ENCODE peak calls at places on chromosomes 5 and 9, in eight cellular contexts. I is C1 segment of cervical spinal cord; S is progenitor cell of endocrine pancreas; R is ecto neural progenitor cell; Y is NCI-H1694 treated with DMSO at 0.1 percent for 48 hours; O is pulmonary artery endothelial cell; M is stimulated activated CD4-positive, alpha-beta T cell treated with anti-CD3 and anti-CD28 coated beads, TNF-alpha, amount 100 ng/mL, for 4 hours; Z is NCI-H345. E is an unnamed sample.

GRCh38 chr9:89482056-89482784 is 15.7 kb downstream of the SEMA4D start:
- DNase-seq in M (no peak), Z (no peak), O (no peak), Y (no peak), I (no peak), R (no peak), S (no peak), E (no peak)

GRCh38 chr9:35940474-35941467 is 17.2 kb downstream of the OR2S2 start:
- DNase-seq in Y (no peak), R (no peak), I (no peak), M (peak), O (no peak), S (no peak), Z (no peak), E (no peak)

GRCh38 chr5:154860765-154861164 is 2.3 kb downstream of the CNOT8 start:
- DNase-seq in S (no peak), O (no peak), I (no peak), M (no peak), R (no peak), Y (no peak), Z (no peak), E (no peak)

GRCh38 chr5:181261320-181262085 is 560 bp upstream of the TRIM52 start:
- DNase-seq in Z (no peak), M (peak), I (no peak), R (peak), S (peak), Y (no peak), O (no peak), E (no peak)

GRCh38 chr9:93207326-93207814 is 23.4 kb downstream of the WNK2 start:
- DNase-seq in I (peak), Z (peak), S (no peak), O (no peak), M (no peak), Y (peak), R (no peak), E (peak)

GRCh38 chr5:8184455-8185063 is 315.6 kb downstream of the MTRR start:
- DNase-seq in S (peak), I (no peak), Y (peak), Z (peak), R (peak), M (no peak), O (no peak), E (peak)

GRCh38 chr5:140324041-140324833 is 21.3 kb upstream of the PFDN1 start:
- DNase-seq in M (no peak), S (no peak), Y (no peak), I (no peak), R (no peak), Z (peak), O (no peak), E (no peak)

GRCh38 chr5:56185777-56186311 is 47.3 kb downstream of the ANKRD55 start:
- DNase-seq in Z (no peak), R (no peak), Y (no peak), M (no peak), O (no peak), S (no peak), I (no peak), E (no peak)

GRCh38 chr9:132197315-132197714 is 35.5 kb downstream of the NTNG2 start:
- DNase-seq in I (no peak), R (no peak), Z (no peak), Y (no peak), M (no peak), O (no peak), S (no peak), E (no peak)

GRCh38 chr5:120516799-120517198 is 52.7 kb downstream of the PRR16 start:
- DNase-seq in R (no peak), Y (no peak), S (no peak), Z (no peak), M (no peak), O (no peak), I (no peak), E (no peak)

GRCh38 chr5:74148321-74148720 is 492.2 kb downstream of the ENC1 start:
- DNase-seq in O (no peak), Z (no peak), R (no peak), M (no peak), S (no peak), Y (peak), I (no peak), E (no peak)

GRCh38 chr9:5557606-5558587 is 47.6 kb downstream of the PDCD1LG2 start:
- DNase-seq in O (no peak), S (no peak), Y (no peak), M (peak), Z (no peak), I (no peak), R (no peak), E (no peak)

GRCh38 chr9:112852741-112853505 is 37.8 kb downstream of the SLC46A2 start:
- DNase-seq in Z (no peak), M (no peak), I (peak), O (no peak), S (no peak), R (no peak), Y (no peak), E (peak)

GRCh38 chr9:87422999-87423398 is 74.7 kb upstream of the DAPK1 start:
- DNase-seq in I (no peak), Y (no peak), M (no peak), R (no peak), O (no peak), Z (no peak), S (no peak), E (no peak)

GRCh38 chr5:174664180-174664850 is 60.1 kb upstream of the MSX2 start:
- DNase-seq in M (no peak), Z (no peak), I (no peak), O (no peak), S (no peak), R (no peak), Y (no peak), E (no peak)

GRCh38 chr5:180769821-180770220 is 30.0 kb upstream of the OR2Y1 start:
- DNase-seq in Z (no peak), R (no peak), S (no peak), O (no peak), Y (no peak), M (no peak), I (no peak), E (no peak)

GRCh38 chr9:70195456-70195855 is 63.3 kb upstream of the SMC5 start:
- DNase-seq in Y (no peak), Z (no peak), R (no peak), I (no peak), O (no peak), M (no peak), S (no peak), E (no peak)

GRCh38 chr5:168750926-168751325 is 171.8 kb upstream of the PANK3 start:
- DNase-seq in O (no peak), Y (no peak), M (no peak), I (no peak), R (no peak), Z (no peak), S (no peak), E (no peak)

GRCh38 chr5:149002053-149002452 is 60.8 kb downstream of the SH3TC2 start:
- DNase-seq in Y (no peak), I (no peak), S (peak), R (peak), M (no peak), Z (no peak), O (peak), E (no peak)

GRCh38 chr5:108003178-108003577 is 332.4 kb upstream of the EFNA5 start:
- DNase-seq in I (no peak), O (peak), R (no peak), Z (no peak), Y (no peak), S (no peak), M (no peak), E (peak)

GRCh38 chr5:111254613-111255012 is 30.4 kb downstream of the CAMK4 start:
- DNase-seq in I (no peak), Y (no peak), Z (peak), R (no peak), S (no peak), M (peak), O (no peak), E (no peak)

GRCh38 chr5:57772512-57772911 is 289.9 kb upstream of the ACTBL2 start:
- DNase-seq in M (no peak), Z (no peak), O (no peak), Y (no peak), I (no peak), S (no peak), R (no peak), E (no peak)

GRCh38 chr9:97740848-97741821 is 44.0 kb upstream of the XPA start:
- DNase-seq in S (peak), R (peak), O (no peak), M (no peak), Z (no peak), Y (no peak), I (no peak), E (peak)

GRCh38 chr9:119227422-119227821 is 141.8 kb downstream of the BRINP1 start:
- DNase-seq in Y (no peak), R (no peak), M (no peak), I (no peak), Z (no peak), O (no peak), S (no peak), E (no peak)

GRCh38 chr9:78121488-78121887 is 89.9 kb upstream of the GNAQ start:
- DNase-seq in S (peak), O (peak), Y (peak), I (peak), R (peak), Z (peak), M (peak), E (peak)

GRCh38 chr9:87167616-87168015 is 220.3 kb upstream of the GAS1 start:
- DNase-seq in I (no peak), S (no peak), R (no peak), Y (no peak), Z (no peak), O (no peak), M (no peak), E (no peak)

GRCh38 chr9:8572209-8572608 is 772.6 kb upstream of the DMAC1 start:
- DNase-seq in I (no peak), S (no peak), O (no peak), Z (no peak), R (no peak), Y (no peak), M (no peak), E (no peak)

GRCh38 chr5:6745706-6746217 is 32.5 kb downstream of the TENT4A start:
- DNase-seq in M (no peak), Z (peak), R (no peak), I (no peak), S (no peak), Y (peak), O (peak), E (no peak)

GRCh38 chr9:127937383-127938297 is at the start of gene DPM2:
- DNase-seq in Z (peak), M (peak), S (peak), Y (peak), R (peak), I (peak), O (peak), E (peak)

GRCh38 chr5:102218159-102218558 is 77.9 kb downstream of the SLCO4C1 start:
- DNase-seq in Z (peak), I (no peak), S (no peak), O (no peak), R (no peak), Y (no peak), M (no peak), E (no peak)

GRCh38 chr5:76408104-76408644 is 5.1 kb downstream of the IQGAP2 start:
- DNase-seq in I (no peak), Z (no peak), O (no peak), S (no peak), M (no peak), R (no peak), Y (no peak), E (no peak)

GRCh38 chr5:6108981-6109595 is 269.3 kb downstream of the MED10 start:
- DNase-seq in I (no peak), M (no peak), Z (no peak), S (no peak), O (no peak), Y (no peak), R (no peak), E (no peak)

GRCh38 chr5:147403659-147404640 is 105.9 kb downstream of the DPYSL3 start:
- DNase-seq in S (no peak), R (no peak), Y (no peak), O (peak), Z (no peak), I (peak), M (no peak), E (no peak)

GRCh38 chr9:16869140-16869903 is 1.1 kb downstream of the BNC2 start:
- DNase-seq in M (no peak), R (peak), S (no peak), I (no peak), O (no peak), Y (no peak), Z (no peak), E (no peak)